ENCODE peak calls at places on chromosomes 4 and X, in nine cellular contexts. X is neural progenitor cell; S is lower lobe of right lung; M is sigmoid colon; D is CD8-positive, alpha-beta T cell; O is thyroid gland; G is fibroblast of lung; A is H9; B is spleen. E is an unnamed sample. For H3K9me3, the result is how much of the 10 kb centered on the place peaks cover.

GRCh38 chr4:2080429-2081300 is 21.5 kb downstream of the NAT8L start:
- DNase-seq in G (no peak), O (no peak), B (peak), S (no peak), D (no peak), M (peak), X (no peak), A (peak), E (no peak)

GRCh38 chr4:168321006-168321405 is 2.5 kb upstream of the DDX60 start:
- DNase-seq in G (no peak), X (no peak), M (no peak), D (no peak), A (no peak), S (no peak), B (no peak), O (no peak), E (no peak)

GRCh38 chr4:119490335-119490734 is 138.3 kb downstream of the PDE5A start:
- DNase-seq in M (no peak), X (peak), A (peak), D (no peak), O (no peak), G (peak), S (no peak), B (no peak), E (no peak)

GRCh38 chr4:147326581-147326980 is 154.3 kb upstream of the EDNRA start:
- DNase-seq in A (no peak), O (no peak), B (no peak), M (no peak), D (no peak), X (no peak), S (no peak), G (peak), E (no peak)

GRCh38 chrX:3141031-3141430 is 99.8 kb downstream of the ARSF start:
- DNase-seq in X (no peak), M (no peak), O (no peak), D (no peak), G (peak), B (no peak), A (no peak), S (no peak), E (no peak)

GRCh38 chr4:159220353-159220752 is 117.5 kb downstream of the RAPGEF2 start:
- DNase-seq in X (no peak), B (no peak), A (no peak), S (no peak), G (no peak), D (no peak), O (no peak), M (no peak), E (no peak)

GRCh38 chr4:7328913-7329638 is 105.7 kb downstream of the PSAPL1 start:
- DNase-seq in D (no peak), S (peak), G (peak), B (no peak), M (no peak), X (no peak), O (peak), A (no peak), E (no peak)

GRCh38 chrX:123504047-123504446 is 228.8 kb downstream of the THOC2 start:
- DNase-seq in A (no peak), X (no peak), O (no peak), D (no peak), M (no peak), G (no peak), B (no peak), S (no peak), E (no peak)

GRCh38 chrX:103250977-103251376 is 4.0 kb downstream of the TCEAL8 start:
- DNase-seq in O (no peak), A (no peak), D (no peak), G (no peak), X (no peak), B (no peak), M (no peak), S (no peak), E (no peak)

GRCh38 chr4:77801260-77801608 is 17.9 kb downstream of the CNOT6L start:
- DNase-seq in O (no peak), A (no peak), X (no peak), M (no peak), B (no peak), D (no peak), G (no peak), S (no peak), E (no peak)

DNA sequence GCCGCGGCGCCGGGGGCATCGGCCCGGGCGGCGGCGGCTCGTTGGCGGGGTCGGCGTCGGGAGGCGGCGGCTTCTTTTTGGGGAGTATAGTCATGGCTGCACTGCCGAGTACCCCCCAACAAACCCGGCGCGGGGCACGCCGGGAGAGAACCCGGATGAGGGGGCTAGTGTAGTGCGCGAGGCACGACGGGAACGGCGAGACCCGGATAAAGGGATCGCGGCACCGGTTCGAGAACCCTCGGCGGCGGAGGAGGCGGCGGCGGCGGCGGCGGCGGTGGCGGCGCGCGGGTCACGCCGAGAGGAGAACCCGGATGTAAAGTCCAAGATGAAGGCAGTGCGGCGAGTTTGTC is at the start of gene OTUD5:
- DNase-seq in D (peak), S (peak), O (no peak), X (no peak), A (no peak), M (no peak), B (peak), G (no peak), E (peak)
- H3K9me3 ChIP-seq in D (under half), S (under half), O (under half), X (under half), A (under half), M (under half), B (under half), G (under half), E (under half)

DNA sequence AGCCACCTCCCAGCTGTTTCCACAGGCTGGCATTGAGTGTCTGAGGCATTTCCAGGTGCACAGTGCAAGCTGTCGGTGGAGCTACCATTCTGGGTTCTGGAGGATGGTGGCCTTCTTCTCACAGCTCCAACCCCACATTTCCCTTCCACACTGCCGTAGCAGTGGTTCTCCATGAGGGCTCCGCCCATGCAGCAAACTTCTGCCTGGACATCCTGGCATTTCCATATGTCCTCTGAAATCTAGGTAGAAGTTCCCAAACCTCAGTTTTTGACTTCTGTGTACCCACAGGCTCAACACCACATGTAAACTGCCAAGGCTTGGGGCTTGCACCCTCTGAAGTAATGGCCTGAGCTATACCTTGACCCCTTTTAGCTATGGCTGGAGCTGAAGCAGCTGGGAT is 10.3 kb upstream of the FRMPD4 start:
- DNase-seq in B (no peak), G (no peak), M (no peak), D (no peak), S (no peak), A (no peak), O (no peak), X (no peak), E (no peak)
- H3K9me3 ChIP-seq in B (under half), G (under half), M (under half), D (under half), S (under half), A (under half), O (under half), X (under half), E (under half)

GRCh38 chr4:73674451-73674919 is 54.2 kb upstream of the RASSF6 start:
- DNase-seq in A (no peak), D (no peak), M (no peak), O (no peak), X (no peak), G (peak), B (no peak), S (no peak), E (no peak)

GRCh38 chr4:73676136-73676535 is 55.9 kb upstream of the RASSF6 start:
- DNase-seq in D (no peak), S (no peak), B (no peak), M (no peak), O (no peak), A (no peak), X (no peak), G (no peak), E (no peak)

GRCh38 chr4:73679836-73680235 is 59.6 kb upstream of the RASSF6 start:
- DNase-seq in B (no peak), M (no peak), G (peak), O (no peak), S (no peak), X (no peak), A (no peak), D (no peak), E (no peak)

GRCh38 chr4:73675623-73676022 is 55.4 kb upstream of the RASSF6 start:
- DNase-seq in O (no peak), G (no peak), X (no peak), M (no peak), D (no peak), B (no peak), A (no peak), S (no peak), E (no peak)

GRCh38 chr4:73676881-73677323 is 56.7 kb upstream of the RASSF6 start:
- DNase-seq in B (no peak), A (no peak), D (no peak), M (no peak), X (no peak), S (no peak), G (peak), O (peak), E (no peak)
- H3K9me3 ChIP-seq in B (under half), A (under half), D (under half), M (under half), X (under half), S (under half), G (under half), O (under half), E (under half)

GRCh38 chr4:139691-140090 is 15.4 kb downstream of the ZNF718 start:
- DNase-seq in A (no peak), S (no peak), B (no peak), G (no peak), M (no peak), O (no peak), D (no peak), X (no peak), E (no peak)

DNA sequence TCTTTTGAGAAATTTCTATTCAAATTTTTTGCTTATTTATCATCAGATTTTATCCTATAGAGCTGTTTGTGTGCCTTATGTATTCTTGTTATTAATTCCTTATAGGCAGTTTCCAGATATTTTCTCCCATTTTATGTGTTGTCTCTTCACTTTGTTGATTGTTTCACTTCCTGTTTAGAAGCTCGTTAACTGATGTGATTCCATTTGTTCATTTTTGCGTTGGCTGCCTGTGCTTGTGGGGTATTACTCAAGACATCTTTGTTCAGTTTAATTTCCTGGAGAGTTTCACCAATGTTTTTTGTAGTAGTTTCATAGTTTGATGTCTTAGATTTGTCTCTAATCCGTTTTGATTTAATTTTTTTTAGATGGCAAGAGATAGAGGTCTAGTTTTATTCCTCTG is 14.6 kb downstream of the ZNF718 start:
- DNase-seq in G (no peak), S (no peak), M (no peak), A (no peak), D (no peak), X (no peak), O (no peak), B (no peak), E (no peak)
- H3K9me3 ChIP-seq in G (under half), S (half or more), M (under half), A (under half), D (half or more), X (under half), O (under half), B (half or more), E (under half)

DNA sequence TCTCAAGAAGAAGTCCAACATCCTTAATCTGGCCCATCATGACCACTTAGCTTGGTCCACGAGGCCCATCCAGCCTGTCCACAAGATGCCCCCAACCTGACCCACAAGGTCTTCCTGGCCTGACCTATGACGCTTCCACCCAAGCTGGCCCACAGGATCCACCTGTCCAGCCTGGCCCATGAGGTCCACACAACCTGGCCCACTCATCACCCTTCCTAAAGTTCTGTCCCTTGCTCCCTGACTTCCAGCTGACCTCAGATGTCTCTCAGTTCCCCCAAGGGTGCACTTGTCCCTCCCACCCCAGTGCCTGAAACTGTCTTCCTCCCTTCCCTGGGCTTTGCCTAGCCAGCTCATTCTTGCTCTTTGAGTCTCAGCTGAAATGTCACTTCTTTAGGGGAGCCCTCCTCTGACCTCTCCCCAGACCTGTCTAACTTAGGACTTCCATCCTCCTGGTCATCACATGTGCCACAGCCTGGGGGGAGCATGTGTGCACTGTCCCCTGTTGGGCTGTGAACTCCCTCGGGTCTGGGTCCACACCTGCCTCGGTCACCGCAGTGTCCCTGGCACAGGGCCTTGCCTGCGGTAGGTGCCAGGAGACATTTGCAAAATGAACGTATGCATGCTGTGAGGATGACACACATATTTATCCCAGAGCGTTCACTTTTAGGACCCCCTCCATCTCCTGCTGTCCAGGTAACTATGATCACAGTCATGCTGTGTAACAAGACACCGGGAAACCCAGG is 61.7 kb downstream of the EVC start:
- DNase-seq in S (no peak), M (peak), B (no peak), A (peak), X (no peak), G (no peak), O (no peak), D (no peak), E (no peak)
- H3K9me3 ChIP-seq in S (under half), M (under half), B (under half), A (under half), X (under half), G (under half), O (under half), D (under half), E (under half)

GRCh38 chrX:76509775-76510174 is 82.3 kb downstream of the MAGEE1 start:
- DNase-seq in G (no peak), O (no peak), A (no peak), D (no peak), X (no peak), B (no peak), S (no peak), M (no peak), E (no peak)
- H3K9me3 ChIP-seq in G (under half), O (under half), A (half or more), D (under half), X (under half), B (under half), S (under half), M (under half), E (under half)

GRCh38 chrX:125340508-125340907 is 20.8 kb downstream of the TEX13C start:
- DNase-seq in X (no peak), D (no peak), M (no peak), A (no peak), O (no peak), B (no peak), G (no peak), S (no peak), E (no peak)
- H3K9me3 ChIP-seq in X (under half), D (under half), M (under half), A (under half), O (under half), B (under half), G (under half), S (under half), E (under half)

DNA sequence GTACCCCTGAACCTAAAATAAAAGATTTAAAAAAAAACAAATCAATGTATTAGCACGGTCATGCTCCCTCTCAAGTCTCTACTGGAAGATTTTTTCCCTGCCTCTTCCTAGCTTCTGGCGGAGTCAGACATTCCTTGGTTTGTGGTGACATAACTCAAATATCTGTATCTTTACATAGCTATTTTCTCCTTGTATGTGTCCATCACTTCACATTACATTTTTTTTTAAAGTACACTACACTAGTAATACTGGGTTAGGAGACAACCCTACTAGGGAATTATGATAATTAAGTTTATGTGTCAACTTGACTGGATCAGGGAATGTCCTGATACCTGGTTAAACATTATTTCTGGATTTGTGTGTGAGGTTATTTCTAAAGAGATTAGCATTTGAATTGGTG is 1197.9 kb downstream of the TECRL start:
- DNase-seq in G (no peak), D (no peak), B (no peak), A (no peak), X (no peak), O (no peak), M (no peak), S (no peak), E (no peak)
- H3K9me3 ChIP-seq in G (under half), D (under half), B (under half), A (under half), X (under half), O (under half), M (under half), S (under half), E (under half)

GRCh38 chrX:145613894-145614293 is 203.7 kb upstream of the SLITRK2 start:
- DNase-seq in S (no peak), D (no peak), A (no peak), O (no peak), B (no peak), M (no peak), X (no peak), G (no peak), E (no peak)

GRCh38 chrX:145609951-145610511 is 207.6 kb upstream of the SLITRK2 start:
- DNase-seq in O (no peak), D (no peak), X (no peak), G (peak), B (no peak), M (no peak), A (no peak), S (no peak), E (no peak)
- H3K9me3 ChIP-seq in O (under half), D (under half), X (under half), G (under half), B (under half), M (under half), A (under half), S (under half), E (under half)

DNA sequence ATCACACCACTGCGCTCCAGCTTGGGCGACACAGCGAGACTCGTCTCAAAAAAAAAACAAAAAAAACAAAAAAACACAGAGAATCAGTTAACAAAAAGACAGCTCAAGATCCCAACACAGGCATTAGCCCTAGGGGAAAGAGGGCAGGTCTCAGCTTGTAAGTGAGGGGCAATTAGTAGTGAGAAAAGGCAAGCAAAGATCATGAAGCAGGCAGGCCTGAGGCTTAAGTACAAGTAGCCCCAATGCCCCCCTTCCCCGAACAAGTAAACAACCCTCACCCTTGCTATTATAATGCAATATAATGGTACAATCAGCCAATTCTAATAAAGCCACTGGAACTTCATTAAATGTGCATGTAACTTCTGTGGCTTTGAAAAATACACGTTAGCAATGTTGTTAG is 17.0 kb downstream of the ADGRA3 start:
- DNase-seq in S (no peak), O (no peak), G (no peak), D (no peak), X (peak), M (no peak), B (no peak), A (no peak), E (no peak)
- H3K9me3 ChIP-seq in S (under half), O (under half), G (under half), D (under half), X (under half), M (under half), B (under half), A (under half), E (under half)

E was measured in T-helper 17 cell.